ENCODE peak calls at places on chromosomes 1 and 21, in nine cellular contexts. One of them, this sample, is unnamed. For H3K4me1 and H3K9me3, the result is how much of the 10 kb centered on the place peaks cover.

GRCh38 chr1:41427022-41427942 is 57.2 kb downstream of the EDN2 start:
- DNase-seq in small intestine: no peak
- DNase-seq in heart left ventricle: no peak
- DNase-seq in CD8-positive, alpha-beta T cell: no peak
- DNase-seq in cardiac muscle cell: peak
- DNase-seq in heart right ventricle: no peak
- DNase-seq in tibial artery: no peak
- DNase-seq in GM23248: no peak
- DNase-seq in right lobe of liver: no peak
- DNase-seq in this sample: no peak

GRCh38 chr1:228804640-228805413 is 69.5 kb downstream of the RHOU start:
- DNase-seq in small intestine: peak
- DNase-seq in heart left ventricle: no peak
- DNase-seq in CD8-positive, alpha-beta T cell: no peak
- DNase-seq in cardiac muscle cell: no peak
- DNase-seq in heart right ventricle: no peak
- DNase-seq in tibial artery: no peak
- DNase-seq in GM23248: no peak
- DNase-seq in right lobe of liver: no peak
- DNase-seq in this sample: peak

GRCh38 chr1:28926629-28927441 is 12.5 kb downstream of the EPB41 start:
- DNase-seq in small intestine: peak
- DNase-seq in heart left ventricle: no peak
- DNase-seq in CD8-positive, alpha-beta T cell: peak
- DNase-seq in cardiac muscle cell: no peak
- DNase-seq in heart right ventricle: no peak
- DNase-seq in tibial artery: no peak
- DNase-seq in GM23248: no peak
- DNase-seq in right lobe of liver: no peak
- DNase-seq in this sample: peak

GRCh38 chr1:17187065-17187464 is 17.9 kb upstream of the PADI1 start:
- DNase-seq in small intestine: no peak
- DNase-seq in heart left ventricle: no peak
- DNase-seq in CD8-positive, alpha-beta T cell: no peak
- DNase-seq in cardiac muscle cell: no peak
- DNase-seq in heart right ventricle: no peak
- DNase-seq in tibial artery: no peak
- DNase-seq in GM23248: no peak
- DNase-seq in right lobe of liver: peak
- DNase-seq in this sample: no peak

GRCh38 chr21:45504516-45505415 is 37.5 kb downstream of the SLC19A1 start:
- DNase-seq in small intestine: no peak
- DNase-seq in heart left ventricle: no peak
- DNase-seq in CD8-positive, alpha-beta T cell: no peak
- DNase-seq in cardiac muscle cell: no peak
- DNase-seq in heart right ventricle: peak
- DNase-seq in tibial artery: peak
- DNase-seq in GM23248: no peak
- DNase-seq in right lobe of liver: peak
- DNase-seq in this sample: no peak

GRCh38 chr1:177983824-177984528 is 14.1 kb upstream of the SEC16B start:
- DNase-seq in small intestine: no peak
- DNase-seq in heart left ventricle: peak
- DNase-seq in CD8-positive, alpha-beta T cell: no peak
- DNase-seq in cardiac muscle cell: peak
- DNase-seq in heart right ventricle: no peak
- DNase-seq in tibial artery: peak
- DNase-seq in GM23248: peak
- DNase-seq in right lobe of liver: no peak
- DNase-seq in this sample: no peak

GRCh38 chr1:36172983-36173382 is 17.0 kb downstream of the MAP7D1 start:
- DNase-seq in small intestine: no peak
- DNase-seq in heart left ventricle: no peak
- DNase-seq in CD8-positive, alpha-beta T cell: no peak
- DNase-seq in cardiac muscle cell: no peak
- DNase-seq in heart right ventricle: no peak
- DNase-seq in tibial artery: no peak
- DNase-seq in GM23248: peak
- DNase-seq in right lobe of liver: no peak
- DNase-seq in this sample: no peak

GRCh38 chr1:208731976-208732821 is 488.0 kb upstream of the PLXNA2 start:
- DNase-seq in small intestine: peak
- DNase-seq in heart left ventricle: no peak
- DNase-seq in CD8-positive, alpha-beta T cell: no peak
- DNase-seq in cardiac muscle cell: no peak
- DNase-seq in heart right ventricle: no peak
- DNase-seq in tibial artery: no peak
- DNase-seq in GM23248: no peak
- DNase-seq in right lobe of liver: no peak
- DNase-seq in this sample: no peak

GRCh38 chr1:44250113-44250781 is 37.0 kb downstream of the DMAP1 start:
- DNase-seq in small intestine: peak
- DNase-seq in heart left ventricle: peak
- DNase-seq in CD8-positive, alpha-beta T cell: no peak
- DNase-seq in cardiac muscle cell: peak
- DNase-seq in heart right ventricle: peak
- DNase-seq in tibial artery: no peak
- DNase-seq in GM23248: no peak
- DNase-seq in right lobe of liver: no peak
- DNase-seq in this sample: no peak

GRCh38 chr1:168054117-168054516 is 82.6 kb downstream of the GPR161 start:
- DNase-seq in small intestine: no peak
- DNase-seq in heart left ventricle: peak
- DNase-seq in CD8-positive, alpha-beta T cell: no peak
- DNase-seq in cardiac muscle cell: no peak
- DNase-seq in heart right ventricle: no peak
- DNase-seq in tibial artery: no peak
- DNase-seq in GM23248: no peak
- DNase-seq in right lobe of liver: no peak
- DNase-seq in this sample: peak

GRCh38 chr1:234928642-234929041 is 200.0 kb downstream of the TOMM20 start:
- DNase-seq in small intestine: no peak
- DNase-seq in heart left ventricle: no peak
- DNase-seq in CD8-positive, alpha-beta T cell: no peak
- DNase-seq in cardiac muscle cell: no peak
- DNase-seq in heart right ventricle: no peak
- DNase-seq in tibial artery: peak
- DNase-seq in GM23248: no peak
- DNase-seq in right lobe of liver: no peak
- DNase-seq in this sample: no peak

GRCh38 chr1:234926252-234926573 is 202.4 kb downstream of the TOMM20 start:
- DNase-seq in small intestine: no peak
- DNase-seq in heart left ventricle: no peak
- DNase-seq in CD8-positive, alpha-beta T cell: no peak
- DNase-seq in cardiac muscle cell: no peak
- DNase-seq in heart right ventricle: no peak
- DNase-seq in tibial artery: peak
- DNase-seq in GM23248: no peak
- DNase-seq in right lobe of liver: peak
- DNase-seq in this sample: no peak

GRCh38 chr1:234927968-234928635 is 200.5 kb downstream of the TOMM20 start:
- DNase-seq in small intestine: no peak
- DNase-seq in heart left ventricle: no peak
- DNase-seq in CD8-positive, alpha-beta T cell: peak
- DNase-seq in cardiac muscle cell: no peak
- DNase-seq in heart right ventricle: no peak
- DNase-seq in tibial artery: peak
- DNase-seq in GM23248: peak
- DNase-seq in right lobe of liver: no peak
- DNase-seq in this sample: no peak

GRCh38 chr1:234926574-234927311 is 201.9 kb downstream of the TOMM20 start:
- DNase-seq in small intestine: peak
- DNase-seq in heart left ventricle: peak
- DNase-seq in CD8-positive, alpha-beta T cell: no peak
- DNase-seq in cardiac muscle cell: no peak
- DNase-seq in heart right ventricle: no peak
- DNase-seq in tibial artery: peak
- DNase-seq in GM23248: no peak
- DNase-seq in right lobe of liver: peak
- DNase-seq in this sample: peak

DNA sequence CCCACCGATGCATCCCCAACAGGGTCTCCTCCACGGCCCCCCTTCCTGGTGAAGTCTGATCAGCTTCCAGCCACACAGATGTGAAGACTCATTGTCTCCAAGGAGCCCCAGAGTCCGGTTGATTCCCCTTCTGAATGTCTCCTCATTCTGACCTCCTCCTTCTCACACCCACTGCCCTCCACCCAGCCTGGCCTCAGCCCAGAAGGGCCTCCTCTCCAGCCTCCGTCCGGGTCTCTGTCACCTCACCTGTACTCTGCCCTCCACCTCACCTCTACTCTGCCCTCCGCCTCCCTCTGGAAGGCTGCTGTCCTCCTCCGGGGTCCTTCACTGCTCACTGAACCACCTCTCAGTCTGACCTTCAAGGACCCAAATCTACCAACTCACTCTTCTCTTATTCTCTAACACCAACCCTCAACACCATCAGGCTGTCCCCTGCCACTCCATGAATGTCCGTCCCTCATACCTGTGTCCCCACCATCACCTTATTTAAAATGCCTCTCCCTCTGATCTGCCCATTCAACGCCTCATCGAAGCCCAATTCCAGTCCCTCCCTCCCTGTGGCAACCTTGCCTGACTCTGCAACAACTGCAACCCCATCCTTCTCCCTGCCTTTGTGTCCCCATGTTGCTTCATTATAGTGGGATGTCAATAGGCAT is 201.2 kb downstream of the TOMM20 start:
- DNase-seq in small intestine: no peak
- DNase-seq in heart left ventricle: peak
- DNase-seq in CD8-positive, alpha-beta T cell: no peak
- DNase-seq in cardiac muscle cell: no peak
- DNase-seq in heart right ventricle: no peak
- DNase-seq in tibial artery: peak
- DNase-seq in GM23248: no peak
- DNase-seq in right lobe of liver: peak
- DNase-seq in this sample: no peak
- H3K4me1 ChIP-seq in small intestine: under half
- H3K4me1 ChIP-seq in heart left ventricle: half or more
- H3K4me1 ChIP-seq in CD8-positive, alpha-beta T cell: under half
- H3K4me1 ChIP-seq in cardiac muscle cell: under half
- H3K4me1 ChIP-seq in heart right ventricle: under half
- H3K4me1 ChIP-seq in tibial artery: under half
- H3K4me1 ChIP-seq in GM23248: under half
- H3K4me1 ChIP-seq in right lobe of liver: under half
- H3K4me1 ChIP-seq in this sample: under half

DNA sequence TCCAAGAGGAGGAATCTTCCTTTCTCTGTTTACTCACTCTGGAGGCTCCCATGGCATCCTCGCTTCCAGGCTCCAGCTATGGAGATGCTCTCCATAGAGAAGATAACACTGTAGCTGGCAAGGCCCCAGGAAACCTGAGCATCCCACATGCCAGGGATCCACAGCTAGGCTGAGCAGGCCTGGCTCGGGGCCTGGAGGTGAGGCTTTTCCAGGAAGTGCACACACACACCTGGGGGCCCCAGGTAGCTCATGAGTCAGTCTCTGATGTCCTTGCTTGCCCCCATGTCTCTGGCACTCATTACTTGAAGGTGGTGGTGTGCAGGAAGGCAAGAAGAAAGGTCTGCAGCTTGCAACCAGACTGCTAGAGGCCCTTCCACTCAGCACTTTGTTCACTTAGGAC is 5.5 kb upstream of the LCE5A start:
- DNase-seq in small intestine: no peak
- DNase-seq in heart left ventricle: no peak
- DNase-seq in CD8-positive, alpha-beta T cell: no peak
- DNase-seq in cardiac muscle cell: no peak
- DNase-seq in heart right ventricle: no peak
- DNase-seq in tibial artery: no peak
- DNase-seq in GM23248: no peak
- DNase-seq in right lobe of liver: no peak
- DNase-seq in this sample: no peak
- H3K9me3 ChIP-seq in small intestine: under half
- H3K9me3 ChIP-seq in heart left ventricle: under half
- H3K9me3 ChIP-seq in CD8-positive, alpha-beta T cell: under half
- H3K9me3 ChIP-seq in cardiac muscle cell: under half
- H3K9me3 ChIP-seq in heart right ventricle: under half
- H3K9me3 ChIP-seq in tibial artery: under half
- H3K9me3 ChIP-seq in GM23248: under half
- H3K9me3 ChIP-seq in right lobe of liver: under half
- H3K9me3 ChIP-seq in this sample: under half

GRCh38 chr1:93702102-93702827 is 20.6 kb upstream of the BCAR3 start:
- DNase-seq in small intestine: no peak
- DNase-seq in heart left ventricle: peak
- DNase-seq in CD8-positive, alpha-beta T cell: no peak
- DNase-seq in cardiac muscle cell: peak
- DNase-seq in heart right ventricle: peak
- DNase-seq in tibial artery: no peak
- DNase-seq in GM23248: peak
- DNase-seq in right lobe of liver: peak
- DNase-seq in this sample: no peak
- H3K4me1 ChIP-seq in small intestine: under half
- H3K4me1 ChIP-seq in heart left ventricle: under half
- H3K4me1 ChIP-seq in CD8-positive, alpha-beta T cell: under half
- H3K4me1 ChIP-seq in cardiac muscle cell: under half
- H3K4me1 ChIP-seq in heart right ventricle: under half
- H3K4me1 ChIP-seq in tibial artery: under half
- H3K4me1 ChIP-seq in GM23248: under half
- H3K4me1 ChIP-seq in right lobe of liver: under half
- H3K4me1 ChIP-seq in this sample: under half

GRCh38 chr1:5727871-5728643 is 264.2 kb downstream of the NPHP4 start:
- DNase-seq in small intestine: no peak
- DNase-seq in heart left ventricle: no peak
- DNase-seq in CD8-positive, alpha-beta T cell: no peak
- DNase-seq in cardiac muscle cell: no peak
- DNase-seq in heart right ventricle: no peak
- DNase-seq in tibial artery: no peak
- DNase-seq in GM23248: no peak
- DNase-seq in right lobe of liver: no peak
- DNase-seq in this sample: no peak

GRCh38 chr1:5728956-5729355 is 263.3 kb downstream of the NPHP4 start:
- DNase-seq in small intestine: no peak
- DNase-seq in heart left ventricle: no peak
- DNase-seq in CD8-positive, alpha-beta T cell: no peak
- DNase-seq in cardiac muscle cell: no peak
- DNase-seq in heart right ventricle: no peak
- DNase-seq in tibial artery: no peak
- DNase-seq in GM23248: no peak
- DNase-seq in right lobe of liver: no peak
- DNase-seq in this sample: no peak

GRCh38 chr1:5725406-5725805 is 266.8 kb downstream of the NPHP4 start:
- DNase-seq in small intestine: no peak
- DNase-seq in heart left ventricle: no peak
- DNase-seq in CD8-positive, alpha-beta T cell: no peak
- DNase-seq in cardiac muscle cell: no peak
- DNase-seq in heart right ventricle: no peak
- DNase-seq in tibial artery: no peak
- DNase-seq in GM23248: no peak
- DNase-seq in right lobe of liver: peak
- DNase-seq in this sample: no peak

GRCh38 chr1:5725855-5726585 is 266.2 kb downstream of the NPHP4 start:
- DNase-seq in small intestine: no peak
- DNase-seq in heart left ventricle: no peak
- DNase-seq in CD8-positive, alpha-beta T cell: no peak
- DNase-seq in cardiac muscle cell: no peak
- DNase-seq in heart right ventricle: no peak
- DNase-seq in tibial artery: peak
- DNase-seq in GM23248: no peak
- DNase-seq in right lobe of liver: peak
- DNase-seq in this sample: no peak

DNA sequence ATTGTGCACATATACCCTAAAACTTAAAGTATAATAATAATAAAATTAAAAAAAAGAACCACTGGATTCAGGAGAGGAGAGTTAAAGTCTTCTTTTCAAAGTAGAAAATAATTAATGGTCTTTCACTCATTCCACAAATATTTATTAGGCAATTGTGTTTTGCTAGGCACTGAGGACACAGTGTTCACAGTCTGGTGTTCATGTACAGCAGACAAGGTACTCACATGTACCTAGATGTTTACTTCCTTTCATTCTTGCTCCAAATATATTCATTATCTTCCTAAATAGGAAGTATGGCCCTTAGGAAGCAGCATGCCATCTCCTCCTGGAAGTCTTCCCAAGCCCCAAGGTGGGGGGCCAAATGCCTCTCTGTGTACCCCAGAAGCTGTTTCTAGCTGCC is 265.0 kb downstream of the NPHP4 start:
- DNase-seq in small intestine: no peak
- DNase-seq in heart left ventricle: no peak
- DNase-seq in CD8-positive, alpha-beta T cell: no peak
- DNase-seq in cardiac muscle cell: no peak
- DNase-seq in heart right ventricle: no peak
- DNase-seq in tibial artery: no peak
- DNase-seq in GM23248: no peak
- DNase-seq in right lobe of liver: no peak
- DNase-seq in this sample: no peak
- H3K9me3 ChIP-seq in small intestine: under half
- H3K9me3 ChIP-seq in heart left ventricle: under half
- H3K9me3 ChIP-seq in CD8-positive, alpha-beta T cell: under half
- H3K9me3 ChIP-seq in cardiac muscle cell: under half
- H3K9me3 ChIP-seq in heart right ventricle: under half
- H3K9me3 ChIP-seq in tibial artery: under half
- H3K9me3 ChIP-seq in GM23248: under half
- H3K9me3 ChIP-seq in right lobe of liver: under half
- H3K9me3 ChIP-seq in this sample: under half